ENCODE peak calls at places on chromosomes 1 and 21, in seven cellular contexts. W, N, G, V, K, C and L are unnamed samples.

GRCh38 chr1:51998007-51998406 is 7.5 kb upstream of the RAB3B start:
- DNase-seq in W (no peak), N (no peak), G (no peak), V (no peak), K (no peak), C (no peak), L (no peak)

GRCh38 chr21:14753069-14753465 is 207.0 kb upstream of the SAMSN1 start:
- DNase-seq in W (no peak), N (no peak), G (no peak), V (no peak), K (no peak), C (no peak), L (no peak)

GRCh38 chr1:116189481-116189880 is 78.3 kb downstream of the MAB21L3 start:
- DNase-seq in W (no peak), N (no peak), G (no peak), V (no peak), K (no peak), C (no peak), L (no peak)

GRCh38 chr1:86447198-86447790 is 21.4 kb upstream of the CLCA1 start:
- DNase-seq in W (no peak), N (no peak), G (no peak), V (no peak), K (no peak), C (no peak), L (no peak)

GRCh38 chr1:109161836-109162606 is 48.1 kb downstream of the ELAPOR1 start:
- DNase-seq in W (no peak), N (peak), G (no peak), V (peak), K (no peak), C (peak), L (no peak)

GRCh38 chr1:18913065-18913502 is 10.7 kb upstream of the ALDH4A1 start:
- DNase-seq in W (peak), N (peak), G (no peak), V (peak), K (no peak), C (no peak), L (peak)

GRCh38 chr1:74650561-74650960 is 23.0 kb downstream of the ERICH3 start:
- DNase-seq in W (no peak), N (no peak), G (no peak), V (peak), K (no peak), C (peak), L (no peak)

GRCh38 chr1:2275796-2276536 is 47.8 kb downstream of the SKI start:
- DNase-seq in W (no peak), N (peak), G (no peak), V (peak), K (no peak), C (no peak), L (no peak)

GRCh38 chr1:99292946-99293345 is 28.7 kb downstream of the PLPPR4 start:
- DNase-seq in W (no peak), N (no peak), G (no peak), V (no peak), K (no peak), C (no peak), L (no peak)

GRCh38 chr1:234862360-234862943 is 252.5 kb upstream of the IRF2BP2 start:
- DNase-seq in W (no peak), N (no peak), G (no peak), V (no peak), K (no peak), C (no peak), L (no peak)

GRCh38 chr21:31383770-31384169 is 39.7 kb upstream of the TIAM1 start:
- DNase-seq in W (no peak), N (no peak), G (no peak), V (no peak), K (no peak), C (no peak), L (no peak)

GRCh38 chr1:116329524-116330341 is 43.3 kb upstream of the ATP1A1 start:
- DNase-seq in W (no peak), N (no peak), G (no peak), V (peak), K (no peak), C (no peak), L (no peak)

GRCh38 chr21:45836268-45836655 is 145.3 kb upstream of the COL6A1 start:
- DNase-seq in W (no peak), N (no peak), G (no peak), V (peak), K (no peak), C (no peak), L (no peak)

GRCh38 chr21:44612669-44613229 is 870 bp downstream of the KRTAP10-8 start:
- DNase-seq in W (no peak), N (no peak), G (no peak), V (no peak), K (no peak), C (no peak), L (no peak)

GRCh38 chr1:26861889-26862371 is 1.0 kb upstream of the SFN start:
- DNase-seq in W (no peak), N (peak), G (no peak), V (no peak), K (no peak), C (no peak), L (no peak)

GRCh38 chr1:214540324-214540723 is 11.1 kb downstream of the PTPN14 start:
- DNase-seq in W (no peak), N (no peak), G (no peak), V (no peak), K (no peak), C (no peak), L (peak)

GRCh38 chr1:218656301-218657037 is 311.3 kb downstream of the TGFB2 start:
- DNase-seq in W (no peak), N (no peak), G (no peak), V (no peak), K (no peak), C (no peak), L (no peak)

GRCh38 chr1:10904396-10905358 is 107.8 kb upstream of the TARDBP start:
- DNase-seq in W (no peak), N (no peak), G (no peak), V (peak), K (no peak), C (no peak), L (no peak)

GRCh38 chr1:58398714-58399113 is 147.8 kb downstream of the OMA1 start:
- DNase-seq in W (no peak), N (no peak), G (no peak), V (no peak), K (no peak), C (no peak), L (no peak)

GRCh38 chr1:17851075-17851474 is 95.9 kb downstream of the ACTL8 start:
- DNase-seq in W (no peak), N (no peak), G (no peak), V (no peak), K (no peak), C (no peak), L (no peak)

GRCh38 chr21:16419188-16419874 is 689.5 kb downstream of the USP25 start:
- DNase-seq in W (no peak), N (peak), G (peak), V (peak), K (no peak), C (no peak), L (peak)

GRCh38 chr1:202857136-202857610 is 31.8 kb downstream of the RABIF start:
- DNase-seq in W (no peak), N (no peak), G (no peak), V (no peak), K (no peak), C (no peak), L (no peak)

GRCh38 chr1:108877858-108878257 is 1.1 kb downstream of the GPSM2 start:
- DNase-seq in W (no peak), N (no peak), G (no peak), V (peak), K (no peak), C (no peak), L (peak)

GRCh38 chr1:212247179-212247721 is 38.0 kb upstream of the PPP2R5A start:
- DNase-seq in W (no peak), N (peak), G (no peak), V (peak), K (no peak), C (no peak), L (no peak)

GRCh38 chr1:14082331-14082730 is 382.3 kb downstream of the PRDM2 start:
- DNase-seq in W (no peak), N (no peak), G (no peak), V (no peak), K (peak), C (no peak), L (no peak)

GRCh38 chr21:40976198-40977114 is 129.5 kb upstream of the DSCAM start:
- DNase-seq in W (no peak), N (no peak), G (no peak), V (no peak), K (no peak), C (no peak), L (no peak)

GRCh38 chr1:32773018-32773763 is 44.0 kb downstream of the YARS1 start:
- DNase-seq in W (peak), N (peak), G (peak), V (peak), K (peak), C (no peak), L (peak)

GRCh38 chr1:119838255-119838654 is 27.0 kb upstream of the REG4 start:
- DNase-seq in W (no peak), N (no peak), G (no peak), V (peak), K (no peak), C (no peak), L (no peak)

GRCh38 chr1:154664331-154664730 is 56.3 kb upstream of the ADAR start:
- DNase-seq in W (no peak), N (no peak), G (no peak), V (no peak), K (no peak), C (no peak), L (no peak)

GRCh38 chr1:236051107-236051885 is 13.6 kb downstream of the NID1 start:
- DNase-seq in W (no peak), N (no peak), G (no peak), V (peak), K (no peak), C (no peak), L (no peak)

GRCh38 chr21:34017127-34017961 is 56.0 kb upstream of the MRPS6 start:
- DNase-seq in W (peak), N (no peak), G (no peak), V (no peak), K (no peak), C (no peak), L (no peak)

GRCh38 chr1:45266151-45266801 is 59.9 kb upstream of the ZSWIM5 start:
- DNase-seq in W (no peak), N (peak), G (peak), V (peak), K (no peak), C (no peak), L (no peak)

GRCh38 chr1:109788695-109789521 is 25.2 kb upstream of the EPS8L3 start:
- DNase-seq in W (no peak), N (no peak), G (no peak), V (no peak), K (no peak), C (no peak), L (no peak)

GRCh38 chr1:89167590-89168215 is 8.1 kb downstream of the GBP7 start:
- DNase-seq in W (no peak), N (no peak), G (no peak), V (peak), K (no peak), C (no peak), L (no peak)

GRCh38 chr1:12132078-12132477 is 34.7 kb upstream of the TNFRSF1B start:
- DNase-seq in W (no peak), N (peak), G (no peak), V (no peak), K (no peak), C (peak), L (no peak)

GRCh38 chr1:203179328-203180009 is 3.8 kb upstream of the MYBPH start:
- DNase-seq in W (no peak), N (no peak), G (peak), V (no peak), K (no peak), C (no peak), L (peak)

GRCh38 chr1:5990913-5991783 is 1.1 kb downstream of the NPHP4 start:
- DNase-seq in W (no peak), N (peak), G (no peak), V (peak), K (no peak), C (no peak), L (peak)